ENCODE peak calls at places on chromosomes 7 and 10, in six cellular contexts. E is hepatocyte, G is cardiac fibroblast, X is neural progenitor cell, N is WTC11, U is heart right ventricle. F is an unnamed sample.

GRCh38 chr7:55484834-55485233 is 87.5 kb downstream of the VOPP1 start:
- DNase-seq in E (no peak), G (no peak), X (no peak), N (no peak), U (no peak), F (no peak)

GRCh38 chr7:107686816-107687387 is 26.3 kb downstream of the SLC26A4 start:
- DNase-seq in E (no peak), G (no peak), X (no peak), N (no peak), U (no peak), F (no peak)

GRCh38 chr10:70619271-70620019 is 16.9 kb upstream of the PRF1 start:
- DNase-seq in E (no peak), G (peak; percentile 88), X (no peak), N (no peak), U (no peak), F (peak; percentile 40)

GRCh38 chr10:91194497-91195179 is 25.8 kb upstream of the PCGF5 start:
- DNase-seq in E (no peak), G (peak; percentile 76), X (no peak), N (no peak), U (no peak), F (peak; percentile 49)

GRCh38 chr10:43817368-43817767 is 168.7 kb upstream of the ZNF32 start:
- DNase-seq in E (no peak), G (peak; percentile 94), X (no peak), N (no peak), U (no peak), F (peak; percentile 90)

GRCh38 chr10:12077580-12078180 is 8.9 kb downstream of the DHTKD1 start:
- DNase-seq in E (no peak), G (no peak), X (no peak), N (no peak), U (no peak), F (no peak)

GRCh38 chr7:75631711-75632110 is 107.0 kb downstream of the HIP1 start:
- DNase-seq in E (no peak), G (no peak), X (no peak), N (no peak), U (no peak), F (no peak)

GRCh38 chr10:61316866-61317265 is 136.3 kb downstream of the TMEM26 start:
- DNase-seq in E (no peak), G (no peak), X (no peak), N (no peak), U (no peak), F (no peak)

GRCh38 chr7:132997505-132997904 is 84.4 kb downstream of the CHCHD3 start:
- DNase-seq in E (no peak), G (no peak), X (no peak), N (no peak), U (no peak), F (no peak)

GRCh38 chr7:111633878-111634277 is 71.6 kb upstream of the IMMP2L start:
- DNase-seq in E (no peak), G (no peak), X (no peak), N (no peak), U (no peak), F (no peak)

GRCh38 chr7:76069238-76069638 is 21.3 kb downstream of the MDH2 start:
- DNase-seq in E (peak; percentile 77), G (peak; percentile 92), X (peak; percentile 44), N (peak; percentile 43), U (peak; percentile 38), F (peak; percentile 86)

GRCh38 chr10:117424789-117425649 is 49.8 kb upstream of the PDZD8 start:
- DNase-seq in E (no peak), G (no peak), X (peak; percentile 37), N (peak; percentile 24), U (no peak), F (no peak)

GRCh38 chr7:130721486-130722277 is 12.3 kb downstream of the KLF14 start:
- DNase-seq in E (peak; percentile 87), G (peak; percentile 78), X (peak; percentile 86), N (peak; percentile 70), U (peak; percentile 82), F (peak; percentile 75)

GRCh38 chr10:116892873-116893685 is 43.8 kb downstream of the ENO4 start:
- DNase-seq in E (peak; percentile 47), G (no peak), X (peak; percentile 77), N (no peak), U (no peak), F (no peak)

DNA sequence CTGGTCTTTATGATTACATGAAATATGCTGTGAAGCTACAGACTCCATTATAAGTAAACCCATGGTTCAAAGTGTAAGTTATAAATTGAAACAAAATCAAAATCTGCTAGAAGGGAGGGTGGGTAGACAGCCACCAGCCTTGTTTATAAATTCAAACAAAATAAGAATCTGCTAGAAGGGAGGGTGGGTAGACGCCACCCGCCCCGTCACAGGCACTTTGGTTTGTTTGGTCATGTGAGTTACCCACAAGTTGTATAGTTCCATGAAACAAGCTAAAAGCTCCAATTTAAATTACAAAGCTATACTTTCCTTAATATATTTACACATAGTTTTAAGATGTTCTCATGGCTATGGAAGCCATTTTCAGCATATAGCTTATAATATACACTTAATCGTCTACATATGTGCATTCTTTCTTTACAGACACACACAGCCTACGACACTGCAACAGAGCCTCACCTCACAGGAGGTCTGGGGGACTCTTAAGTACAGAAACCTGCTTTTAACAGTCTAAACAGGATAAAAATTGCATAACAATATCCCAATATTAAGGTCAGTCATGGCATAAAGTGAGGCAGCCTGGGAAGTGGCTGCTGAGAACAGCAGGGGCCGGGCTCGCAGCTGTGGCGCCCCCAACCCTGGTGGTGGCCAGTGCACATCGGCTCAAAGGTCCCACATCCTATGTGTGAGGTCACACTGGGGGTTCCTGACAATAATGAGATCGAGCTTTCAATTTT is 28.0 kb upstream of the NCAPG2 start:
- DNase-seq in E (no peak), G (no peak), X (no peak), N (no peak), U (no peak), F (no peak)
- TF ChIP-seq CTCF in E (no peak), G (no peak), X (peak; percentile 31), N (no peak), U (no peak), F (no peak)

DNA sequence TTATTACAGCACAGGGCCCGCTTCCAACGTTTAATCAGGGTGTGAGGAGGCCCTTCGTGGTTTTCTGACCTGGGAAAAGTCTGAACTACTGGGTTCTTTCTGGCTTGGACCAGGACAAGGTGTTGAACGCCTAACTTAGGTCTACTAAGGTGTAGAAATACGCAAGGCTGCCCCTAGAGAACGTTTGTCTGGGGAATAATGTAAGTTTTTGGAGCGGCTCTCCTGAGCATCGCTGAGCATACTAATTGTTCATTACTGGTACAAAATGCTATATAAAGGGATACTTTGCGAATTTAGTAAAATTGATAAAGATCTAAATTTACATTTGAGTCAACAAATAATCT is 32.4 kb upstream of the TOMM7 start:
- DNase-seq in E (no peak), G (no peak), X (no peak), N (no peak), U (no peak), F (no peak)
- TF ChIP-seq CTCF in E (no peak), G (no peak), X (no peak), N (no peak), U (no peak), F (no peak)

GRCh38 chr7:27105161-27106122 is 3.0 kb upstream of the HOXA2 start:
- DNase-seq in E (no peak), G (no peak), X (no peak), N (no peak), U (no peak), F (no peak)

GRCh38 chr7:27107391-27107900 is 5.0 kb upstream of the HOXA2 start:
- DNase-seq in E (no peak), G (no peak), X (no peak), N (no peak), U (no peak), F (no peak)

GRCh38 chr7:27106906-27107250 is 4.4 kb upstream of the HOXA2 start:
- DNase-seq in E (no peak), G (no peak), X (no peak), N (no peak), U (no peak), F (no peak)

GRCh38 chr7:27107901-27108381 is 5.5 kb upstream of the HOXA2 start:
- DNase-seq in E (no peak), G (no peak), X (no peak), N (no peak), U (no peak), F (no peak)

DNA sequence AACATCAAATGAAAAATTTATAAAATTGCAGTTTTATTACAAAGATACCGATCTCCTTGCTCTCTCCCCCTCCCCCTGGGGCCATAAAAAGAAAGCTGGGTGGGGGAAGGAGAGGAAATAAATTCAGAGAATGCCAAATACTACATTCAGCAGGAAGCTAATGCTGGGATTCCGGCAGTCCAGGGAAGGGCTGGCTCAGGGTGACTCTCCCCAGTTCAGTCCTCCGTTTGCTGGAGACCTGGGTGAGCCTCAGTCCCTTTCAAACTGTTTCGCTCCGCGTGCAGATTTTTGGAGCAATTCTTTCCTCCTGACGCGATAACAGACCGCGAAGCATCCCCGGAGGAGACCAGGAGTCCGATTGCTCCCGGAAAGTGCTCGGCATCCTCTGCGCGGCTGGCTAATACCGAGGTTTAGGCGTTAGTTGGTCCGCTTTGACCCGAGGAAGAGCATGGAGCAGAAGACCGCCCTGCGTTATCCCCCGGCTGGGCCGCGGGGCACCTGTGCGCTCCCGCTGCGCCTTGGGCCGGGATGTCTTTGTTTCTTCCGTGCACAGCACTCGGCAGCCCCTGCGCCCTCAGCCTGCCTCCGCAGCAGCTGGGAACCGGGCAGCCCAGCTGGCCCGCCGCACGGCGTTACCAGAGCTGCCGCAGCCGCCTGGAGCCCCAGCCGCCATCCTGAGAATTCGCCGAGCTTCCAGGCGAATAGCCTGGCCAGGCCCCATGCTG is 3.9 kb upstream of the HOXA2 start:
- DNase-seq in E (no peak), G (no peak), X (peak; percentile 89), N (peak; percentile 73), U (no peak), F (no peak)
- TF ChIP-seq CTCF in E (no peak), G (no peak), X (no peak), N (no peak), U (no peak), F (no peak)

GRCh38 chr10:131560726-131561390 is 249.3 kb upstream of the TCERG1L start:
- DNase-seq in E (no peak), G (no peak), X (no peak), N (no peak), U (no peak), F (no peak)
- TF ChIP-seq CTCF in E (no peak), G (no peak), X (no peak), N (no peak), U (no peak), F (no peak)

GRCh38 chr10:131690805-131691239 is 210.0 kb upstream of the PPP2R2D start:
- DNase-seq in E (no peak), G (no peak), X (no peak), N (no peak), U (no peak), F (no peak)

GRCh38 chr10:131689486-131689885 is 211.3 kb upstream of the PPP2R2D start:
- DNase-seq in E (no peak), G (no peak), X (no peak), N (no peak), U (no peak), F (no peak)

GRCh38 chr10:131689954-131690669 is 210.7 kb upstream of the PPP2R2D start:
- DNase-seq in E (no peak), G (no peak), X (no peak), N (no peak), U (no peak), F (no peak)

GRCh38 chr10:131688304-131688703 is 212.5 kb upstream of the PPP2R2D start:
- DNase-seq in E (no peak), G (no peak), X (no peak), N (no peak), U (no peak), F (no peak)

DNA sequence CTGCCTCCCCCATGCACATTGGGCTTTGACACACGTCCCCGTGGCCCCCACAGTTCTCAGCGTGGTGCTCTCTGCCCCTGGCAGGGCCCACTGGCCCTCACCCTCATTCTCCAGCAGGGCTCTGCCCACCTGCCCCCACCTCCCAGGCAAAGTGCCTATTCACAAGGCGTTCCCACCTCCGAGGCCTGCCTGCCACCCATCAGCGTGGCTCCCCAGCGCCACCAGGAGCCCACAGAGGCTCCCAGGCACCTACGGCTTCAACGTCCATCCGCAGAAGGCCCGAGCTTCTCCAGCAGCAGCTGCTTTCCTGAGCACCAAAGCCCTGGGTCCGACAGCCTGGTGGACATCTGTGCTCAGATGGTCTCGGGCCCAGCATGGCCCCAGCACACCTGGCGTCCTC is 211.8 kb upstream of the PPP2R2D start:
- DNase-seq in E (no peak), G (no peak), X (peak; percentile 51), N (peak; percentile 63), U (no peak), F (no peak)
- TF ChIP-seq CTCF in E (no peak), G (no peak), X (peak; percentile 45), N (no peak), U (no peak), F (no peak)

F was measured in HFFc6.